ENCODE peak calls at places on chromosomes 1 and 21, in seven cellular contexts. X is AG09309, W is Right ventricle myocardium inferior, J is tibial artery, M is NCI-H1436 treated with DMSO at 0.1 percent for 48 hours, F is NCI-H345, V is heart right ventricle. A is an unnamed sample.

GRCh38 chr1:80678438-80678837 is 1122.3 kb upstream of the ADGRL2 start:
- DNase-seq in W (no peak), F (no peak), J (no peak), X (no peak), M (no peak), V (no peak), A (no peak)

GRCh38 chr21:43921979-43922945 is 57.2 kb downstream of the AGPAT3 start:
- DNase-seq in V (no peak), M (no peak), X (no peak), W (no peak), F (no peak), J (no peak), A (no peak)

GRCh38 chr1:172530000-172530399 is 3.0 kb upstream of the SUCO start:
- DNase-seq in M (no peak), W (no peak), V (no peak), F (no peak), J (no peak), X (no peak), A (no peak)

GRCh38 chr1:150309758-150310495 is 11.4 kb upstream of the PRPF3 start:
- DNase-seq in X (no peak), M (no peak), W (no peak), F (peak; percentile 32), V (no peak), J (no peak), A (no peak)

GRCh38 chr21:44532165-44532564 is 7.8 kb downstream of the KRTAP10-1 start:
- DNase-seq in F (no peak), V (no peak), M (no peak), X (no peak), W (no peak), J (no peak), A (no peak)

GRCh38 chr1:205057808-205058575 is 15.0 kb downstream of the CNTN2 start:
- DNase-seq in X (no peak), F (no peak), J (no peak), V (no peak), M (no peak), W (no peak), A (no peak)

GRCh38 chr1:221839794-221840395 is 98.0 kb upstream of the DUSP10 start:
- DNase-seq in X (peak; percentile 59), J (peak; percentile 88), M (no peak), W (peak; percentile 81), F (no peak), V (peak; percentile 29), A (no peak)

GRCh38 chr21:44792653-44793052 is 9.0 kb downstream of the UBE2G2 start:
- DNase-seq in X (no peak), W (no peak), V (no peak), M (no peak), F (no peak), J (no peak), A (no peak)

GRCh38 chr1:178539291-178539690 is 26.4 kb downstream of the TEX35 start:
- DNase-seq in J (peak; percentile 52), M (no peak), F (no peak), V (no peak), X (no peak), W (no peak), A (no peak)

GRCh38 chr1:228799929-228800328 is 64.7 kb downstream of the RHOU start:
- DNase-seq in M (no peak), X (no peak), V (no peak), J (no peak), W (no peak), F (no peak), A (no peak)

GRCh38 chr1:69567847-69568434 is at the start of gene LRRC7:
- DNase-seq in J (peak; percentile 60), M (peak; percentile 12), X (no peak), V (no peak), F (peak; percentile 82), W (peak; percentile 70), A (peak; percentile 40)

GRCh38 chr1:224540535-224540934 is 75.6 kb upstream of the CNIH3 start:
- DNase-seq in M (no peak), X (no peak), V (no peak), J (no peak), F (peak; percentile 12), W (no peak), A (no peak)

GRCh38 chr1:38454236-38454635 is 405.3 kb downstream of the RRAGC start:
- DNase-seq in F (no peak), J (no peak), M (no peak), V (no peak), X (no peak), W (no peak), A (no peak)

GRCh38 chr1:154851392-154852177 is 18.5 kb downstream of the KCNN3 start:
- DNase-seq in W (peak; percentile 40), V (no peak), F (no peak), X (no peak), M (no peak), J (no peak), A (no peak)

GRCh38 chr1:56864430-56864829 is 9.8 kb downstream of the C8A start:
- DNase-seq in M (no peak), X (no peak), W (no peak), J (no peak), V (no peak), F (no peak), A (no peak)

GRCh38 chr1:60035925-60036324 is 37.6 kb downstream of the C1orf87 start:
- DNase-seq in J (no peak), W (no peak), F (peak; percentile 18), X (no peak), V (no peak), M (no peak), A (no peak)

GRCh38 chr1:82697965-82698364 is 897.2 kb downstream of the ADGRL2 start:
- DNase-seq in X (no peak), W (no peak), F (no peak), V (no peak), J (no peak), M (peak; percentile 68), A (no peak)

GRCh38 chr21:44761011-44761729 is 40.5 kb downstream of the UBE2G2 start:
- DNase-seq in X (no peak), J (peak; percentile 38), V (no peak), W (no peak), F (peak; percentile 23), M (peak; percentile 24), A (no peak)

GRCh38 chr1:45329445-45329844 is 2.8 kb downstream of the HPDL start:
- DNase-seq in V (no peak), F (no peak), W (no peak), M (no peak), X (no peak), J (no peak), A (no peak)

GRCh38 chr1:179298952-179299351 is 5.4 kb downstream of the SOAT1 start:
- DNase-seq in J (no peak), X (no peak), V (no peak), W (no peak), F (no peak), M (no peak), A (no peak)

GRCh38 chr1:22131875-22132486 is 10.9 kb downstream of the WNT4 start:
- DNase-seq in J (no peak), X (no peak), W (no peak), F (peak; percentile 56), V (no peak), M (no peak), A (no peak)

GRCh38 chr1:171251042-171251740 is 2.9 kb downstream of the FMO1 start:
- DNase-seq in V (peak; percentile 14), J (no peak), W (no peak), X (no peak), M (no peak), F (peak; percentile 57), A (no peak)

GRCh38 chr1:40094481-40095110 is 2.5 kb downstream of the PPT1 start:
- DNase-seq in W (no peak), X (no peak), J (no peak), V (no peak), F (no peak), M (no peak), A (no peak)

GRCh38 chr1:109369167-109369746 is 28.5 kb downstream of the SORT1 start:
- DNase-seq in J (no peak), M (no peak), X (no peak), V (no peak), F (no peak), W (no peak), A (no peak)

GRCh38 chr1:31182352-31182751 is 57.3 kb downstream of the NKAIN1 start:
- DNase-seq in M (no peak), V (peak; percentile 83), W (peak; percentile 81), J (peak; percentile 74), F (peak; percentile 35), X (peak; percentile 71), A (peak; percentile 61)

GRCh38 chr1:234610061-234610581 is at the start of gene IRF2BP2:
- DNase-seq in V (peak; percentile 81), M (peak; percentile 59), J (peak; percentile 92), X (no peak), W (peak; percentile 92), F (peak; percentile 91), A (peak; percentile 81)

GRCh38 chr1:5891141-5891540 is 101.1 kb downstream of the NPHP4 start:
- DNase-seq in X (no peak), V (no peak), W (no peak), J (no peak), M (no peak), F (no peak), A (no peak)

GRCh38 chr1:226629210-226629895 is 80.8 kb downstream of the STUM start:
- DNase-seq in J (peak; percentile 56), X (no peak), F (no peak), V (no peak), M (no peak), W (peak; percentile 44), A (no peak)

GRCh38 chr21:33360281-33360680 is 35.5 kb downstream of the IFNAR1 start:
- DNase-seq in F (no peak), M (no peak), J (no peak), W (no peak), V (no peak), X (no peak), A (no peak)

GRCh38 chr1:169933999-169934725 is 40.5 kb upstream of the SCYL3 start:
- DNase-seq in M (no peak), X (no peak), W (no peak), V (no peak), F (no peak), J (no peak), A (no peak)

GRCh38 chr1:10082785-10083479 is 50.2 kb downstream of the UBE4B start:
- DNase-seq in X (no peak), V (no peak), F (no peak), M (no peak), W (no peak), J (no peak), A (no peak)

GRCh38 chr1:227532019-227532619 is 31.2 kb upstream of the ZNF678 start:
- DNase-seq in F (no peak), M (no peak), J (no peak), V (no peak), X (no peak), W (no peak), A (no peak)